ENCODE peak calls at places on chromosomes 13 and 19, in six cellular contexts. One of them, this sample, is unnamed.

GRCh38 chr13:83780201-83780600 is 102.1 kb downstream of the SLITRK1 start:
- DNase-seq in HCT116: peak; percentile 0
- DNase-seq in aorta: no peak
- DNase-seq in right lobe of liver: no peak
- DNase-seq in pancreas: no peak
- DNase-seq in cardiac muscle cell: peak; percentile 63
- DNase-seq in this sample: no peak

GRCh38 chr13:35764359-35765015 is 288.0 kb upstream of the MAB21L1 start:
- DNase-seq in right lobe of liver: no peak
- DNase-seq in HCT116: no peak
- DNase-seq in pancreas: no peak
- DNase-seq in aorta: no peak
- DNase-seq in cardiac muscle cell: no peak
- DNase-seq in this sample: no peak

GRCh38 chr13:33057019-33057785 is 41.0 kb downstream of the KL start:
- DNase-seq in aorta: no peak
- DNase-seq in cardiac muscle cell: peak; percentile 29
- DNase-seq in right lobe of liver: no peak
- DNase-seq in HCT116: no peak
- DNase-seq in pancreas: no peak
- DNase-seq in this sample: no peak

GRCh38 chr19:33192010-33192409 is 2.1 kb upstream of the LRP3 start:
- DNase-seq in right lobe of liver: no peak
- DNase-seq in aorta: peak; percentile 50
- DNase-seq in cardiac muscle cell: no peak
- DNase-seq in pancreas: peak; percentile 28
- DNase-seq in HCT116: no peak
- DNase-seq in this sample: no peak

GRCh38 chr19:42657551-42657950 is 62.8 kb upstream of the CEACAM8 start:
- DNase-seq in HCT116: no peak
- DNase-seq in right lobe of liver: no peak
- DNase-seq in aorta: no peak
- DNase-seq in pancreas: no peak
- DNase-seq in cardiac muscle cell: peak; percentile 21
- DNase-seq in this sample: no peak

GRCh38 chr13:104466016-104466415 is 1399.8 kb upstream of the SLC10A2 start:
- DNase-seq in cardiac muscle cell: no peak
- DNase-seq in pancreas: no peak
- DNase-seq in HCT116: no peak
- DNase-seq in right lobe of liver: no peak
- DNase-seq in aorta: no peak
- DNase-seq in this sample: no peak

GRCh38 chr13:26300140-26300539 is 46.2 kb downstream of the CDK8 start:
- DNase-seq in HCT116: peak; percentile 19
- DNase-seq in pancreas: no peak
- DNase-seq in aorta: no peak
- DNase-seq in cardiac muscle cell: peak; percentile 64
- DNase-seq in right lobe of liver: no peak
- DNase-seq in this sample: no peak

GRCh38 chr13:35143123-35143522 is 201.1 kb downstream of the NBEA start:
- DNase-seq in HCT116: no peak
- DNase-seq in aorta: no peak
- DNase-seq in pancreas: no peak
- DNase-seq in cardiac muscle cell: no peak
- DNase-seq in right lobe of liver: no peak
- DNase-seq in this sample: no peak

GRCh38 chr19:13823901-13824300 is 28.7 kb downstream of the ZSWIM4 start:
- DNase-seq in pancreas: no peak
- DNase-seq in cardiac muscle cell: no peak
- DNase-seq in aorta: no peak
- DNase-seq in right lobe of liver: no peak
- DNase-seq in HCT116: no peak
- DNase-seq in this sample: no peak

GRCh38 chr19:1455002-1455335 is 5.0 kb downstream of the APC2 start:
- DNase-seq in pancreas: peak; percentile 64
- DNase-seq in aorta: no peak
- DNase-seq in cardiac muscle cell: no peak
- DNase-seq in HCT116: no peak
- DNase-seq in right lobe of liver: no peak
- DNase-seq in this sample: no peak

GRCh38 chr13:57345526-57345925 is 178.5 kb downstream of the PRR20E start:
- DNase-seq in aorta: no peak
- DNase-seq in cardiac muscle cell: no peak
- DNase-seq in pancreas: no peak
- DNase-seq in right lobe of liver: no peak
- DNase-seq in HCT116: no peak
- DNase-seq in this sample: no peak

GRCh38 chr19:3987619-3988371 is 2.5 kb upstream of the EEF2 start:
- DNase-seq in pancreas: peak; percentile 91
- DNase-seq in right lobe of liver: peak; percentile 91
- DNase-seq in cardiac muscle cell: peak; percentile 86
- DNase-seq in HCT116: peak; percentile 79
- DNase-seq in aorta: peak; percentile 95
- DNase-seq in this sample: peak; percentile 79

GRCh38 chr19:30391554-30392551 is 19.7 kb downstream of the ZNF536 start:
- DNase-seq in right lobe of liver: no peak
- DNase-seq in aorta: no peak
- DNase-seq in HCT116: no peak
- DNase-seq in cardiac muscle cell: peak; percentile 1
- DNase-seq in pancreas: no peak
- DNase-seq in this sample: no peak

GRCh38 chr19:10052602-10053360 is 33.3 kb upstream of the SHFL start:
- DNase-seq in pancreas: no peak
- DNase-seq in right lobe of liver: no peak
- DNase-seq in HCT116: no peak
- DNase-seq in cardiac muscle cell: no peak
- DNase-seq in aorta: no peak
- DNase-seq in this sample: no peak

GRCh38 chr13:27744861-27745260 is 47.4 kb upstream of the GSX1 start:
- DNase-seq in aorta: no peak
- DNase-seq in pancreas: no peak
- DNase-seq in HCT116: no peak
- DNase-seq in right lobe of liver: no peak
- DNase-seq in cardiac muscle cell: no peak
- DNase-seq in this sample: no peak

GRCh38 chr19:10501971-10502523 is 1.1 kb downstream of the KEAP1 start:
- DNase-seq in HCT116: no peak
- DNase-seq in pancreas: peak; percentile 90
- DNase-seq in cardiac muscle cell: peak; percentile 44
- DNase-seq in aorta: peak; percentile 90
- DNase-seq in right lobe of liver: peak; percentile 98
- DNase-seq in this sample: peak; percentile 83

GRCh38 chr19:291561-292280 is 518 bp upstream of the PLPP2 start:
- DNase-seq in HCT116: no peak
- DNase-seq in cardiac muscle cell: no peak
- DNase-seq in pancreas: peak; percentile 68
- DNase-seq in right lobe of liver: no peak
- DNase-seq in aorta: peak; percentile 72
- DNase-seq in this sample: no peak

GRCh38 chr19:288911-289310 is 2.3 kb downstream of the PLPP2 start:
- DNase-seq in aorta: peak; percentile 56
- DNase-seq in HCT116: no peak
- DNase-seq in pancreas: no peak
- DNase-seq in right lobe of liver: no peak
- DNase-seq in cardiac muscle cell: no peak
- DNase-seq in this sample: no peak

GRCh38 chr19:292281-292884 is 1.2 kb upstream of the PLPP2 start:
- DNase-seq in HCT116: no peak
- DNase-seq in right lobe of liver: peak; percentile 48
- DNase-seq in cardiac muscle cell: no peak
- DNase-seq in pancreas: no peak
- DNase-seq in aorta: peak; percentile 51
- DNase-seq in this sample: no peak

GRCh38 chr19:289651-290538 is 1.3 kb downstream of the PLPP2 start:
- DNase-seq in HCT116: peak; percentile 74
- DNase-seq in cardiac muscle cell: peak; percentile 31
- DNase-seq in aorta: peak; percentile 61
- DNase-seq in pancreas: peak; percentile 63
- DNase-seq in right lobe of liver: no peak
- DNase-seq in this sample: peak; percentile 64

GRCh38 chr19:290539-291521 is at the start of gene PLPP2:
- DNase-seq in right lobe of liver: peak; percentile 58
- DNase-seq in aorta: peak; percentile 72
- DNase-seq in cardiac muscle cell: peak; percentile 38
- DNase-seq in pancreas: peak; percentile 80
- DNase-seq in HCT116: no peak
- DNase-seq in this sample: peak; percentile 88
- H3K27ac ChIP-seq in right lobe of liver: no peak within 1 kb of the TSS
- H3K27ac ChIP-seq in aorta: no peak within 1 kb of the TSS
- H3K27ac ChIP-seq in cardiac muscle cell: no peak within 1 kb of the TSS
- H3K27ac ChIP-seq in pancreas: peak within 1 kb of the TSS; percentile 88
- H3K27ac ChIP-seq in HCT116: peak within 1 kb of the TSS; percentile 99
- H3K27ac ChIP-seq in this sample: peak within 1 kb of the TSS; percentile 83

DNA sequence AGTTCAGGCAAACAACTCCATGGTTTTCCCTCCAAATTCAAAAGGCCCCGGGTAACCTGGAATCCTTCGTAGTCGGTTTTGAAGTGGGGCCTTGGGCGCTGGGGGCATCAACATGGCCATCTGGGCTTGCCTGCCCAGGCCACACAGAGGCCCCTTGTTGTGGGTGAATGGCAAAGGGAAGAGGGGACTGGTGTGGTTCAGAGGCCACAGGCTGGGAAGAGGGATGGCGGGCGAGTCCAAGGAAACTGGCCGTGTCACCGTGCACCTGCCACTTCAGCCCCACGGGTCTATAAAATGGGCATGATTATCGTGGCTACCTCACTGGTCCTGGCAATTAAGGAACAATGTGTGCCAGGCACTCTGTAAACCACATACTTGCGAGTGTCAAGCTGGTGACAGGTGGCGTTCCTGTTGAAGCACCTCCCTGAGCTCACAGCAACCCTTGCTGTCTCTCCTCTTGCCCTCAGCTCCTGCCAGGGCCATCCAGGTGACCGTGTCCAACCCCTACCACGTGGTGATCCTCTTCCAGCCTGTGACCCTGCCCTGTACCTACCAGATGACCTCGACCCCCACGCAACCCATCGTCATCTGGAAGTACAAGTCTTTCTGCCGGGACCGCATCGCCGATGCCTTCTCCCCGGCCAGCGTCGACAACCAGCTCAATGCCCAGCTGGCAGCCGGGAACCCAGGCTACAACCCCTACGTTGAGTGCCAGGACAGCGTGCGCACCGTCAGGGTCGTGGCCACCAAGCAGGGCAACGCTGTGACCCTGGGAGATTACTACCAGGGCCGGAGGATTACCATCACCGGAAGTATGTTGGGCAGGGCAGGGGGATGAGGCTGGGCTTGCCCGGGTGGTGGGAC is 1.3 kb downstream of the LSR start:
- DNase-seq in aorta: peak; percentile 69
- DNase-seq in right lobe of liver: peak; percentile 74
- DNase-seq in pancreas: no peak
- DNase-seq in HCT116: no peak
- DNase-seq in cardiac muscle cell: no peak
- DNase-seq in this sample: no peak
- H3K27ac ChIP-seq in aorta: no peak overlapping the region
- H3K27ac ChIP-seq in right lobe of liver: no peak overlapping the region
- H3K27ac ChIP-seq in pancreas: peak overlapping the region; percentile 98
- H3K27ac ChIP-seq in HCT116: peak overlapping the region; percentile 98
- H3K27ac ChIP-seq in cardiac muscle cell: no peak overlapping the region
- H3K27ac ChIP-seq in this sample: peak overlapping the region; percentile 86

DNA sequence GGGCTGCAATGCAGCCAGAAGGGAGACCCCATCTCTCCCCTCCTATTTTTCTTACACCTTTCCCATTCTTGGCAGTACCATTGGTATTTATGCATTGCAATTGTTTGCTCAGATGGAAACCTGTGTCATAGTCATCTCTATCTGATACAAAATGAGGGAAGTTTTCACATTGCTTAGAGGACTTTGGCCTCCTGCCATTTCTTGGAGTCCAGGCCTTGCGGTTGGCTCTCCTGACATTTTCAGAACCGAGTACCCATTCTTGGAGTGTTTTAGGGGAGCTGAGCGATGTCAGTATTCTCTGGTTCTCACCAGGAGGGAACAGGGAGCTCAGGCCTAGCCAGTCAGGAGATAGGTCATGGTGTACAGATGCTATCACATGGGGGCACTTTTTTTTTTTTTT is 1.5 kb downstream of the SIN3B start:
- DNase-seq in cardiac muscle cell: peak; percentile 61
- DNase-seq in right lobe of liver: no peak
- DNase-seq in HCT116: no peak
- DNase-seq in pancreas: no peak
- DNase-seq in aorta: no peak
- DNase-seq in this sample: no peak
- H3K27ac ChIP-seq in cardiac muscle cell: no peak overlapping the region
- H3K27ac ChIP-seq in right lobe of liver: no peak overlapping the region
- H3K27ac ChIP-seq in HCT116: no peak overlapping the region
- H3K27ac ChIP-seq in pancreas: no peak overlapping the region
- H3K27ac ChIP-seq in aorta: no peak overlapping the region
- H3K27ac ChIP-seq in this sample: no peak overlapping the region

GRCh38 chr19:49801966-49802661 is 11.0 kb downstream of the FUZ start:
- DNase-seq in cardiac muscle cell: peak; percentile 93
- DNase-seq in right lobe of liver: peak; percentile 74
- DNase-seq in pancreas: peak; percentile 88
- DNase-seq in HCT116: no peak
- DNase-seq in aorta: peak; percentile 96
- DNase-seq in this sample: peak; percentile 86

GRCh38 chr19:49800771-49801170 is 12.3 kb downstream of the FUZ start:
- DNase-seq in HCT116: no peak
- DNase-seq in pancreas: no peak
- DNase-seq in right lobe of liver: no peak
- DNase-seq in cardiac muscle cell: no peak
- DNase-seq in aorta: no peak
- DNase-seq in this sample: no peak

GRCh38 chr19:49801401-49801888 is 11.6 kb downstream of the FUZ start:
- DNase-seq in aorta: no peak
- DNase-seq in pancreas: no peak
- DNase-seq in right lobe of liver: no peak
- DNase-seq in cardiac muscle cell: no peak
- DNase-seq in HCT116: no peak
- DNase-seq in this sample: no peak

GRCh38 chr19:49803529-49803856 is 9.6 kb downstream of the FUZ start:
- DNase-seq in aorta: no peak
- DNase-seq in cardiac muscle cell: no peak
- DNase-seq in HCT116: no peak
- DNase-seq in pancreas: no peak
- DNase-seq in right lobe of liver: no peak
- DNase-seq in this sample: no peak

DNA sequence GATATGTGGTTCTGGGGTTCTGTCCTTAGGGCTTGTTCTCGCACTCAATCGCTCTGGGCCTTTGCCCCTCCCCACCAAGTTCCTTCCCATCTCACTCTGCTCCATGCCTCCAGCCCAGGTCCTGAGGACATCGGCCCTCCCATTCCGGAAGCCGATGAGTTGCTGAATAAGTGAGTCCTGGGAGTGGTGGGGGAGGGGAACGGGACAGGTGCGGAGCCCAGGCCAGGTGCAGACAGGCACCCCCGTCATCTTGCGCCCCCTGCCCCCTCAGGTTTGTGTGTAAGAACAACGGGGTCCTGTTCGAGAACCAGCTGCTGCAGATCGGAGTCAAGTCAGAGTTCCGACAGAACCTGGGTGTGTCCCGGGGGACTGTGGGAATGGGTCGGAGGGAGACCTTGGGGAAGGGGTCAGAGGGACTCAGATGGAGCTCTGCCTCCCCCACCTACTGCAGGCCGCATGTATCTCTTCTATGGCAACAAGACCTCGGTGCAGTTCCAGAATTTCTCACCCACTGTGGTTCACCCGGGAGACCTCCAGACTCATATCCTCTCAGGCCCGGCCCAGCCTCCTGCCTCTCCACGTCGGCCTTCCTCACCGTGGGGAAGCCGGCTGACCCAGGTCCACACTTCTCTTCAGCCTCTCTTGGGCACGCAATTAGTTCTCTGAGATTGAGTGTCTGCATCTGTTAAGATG is 10.1 kb downstream of the FUZ start:
- DNase-seq in cardiac muscle cell: no peak
- DNase-seq in pancreas: no peak
- DNase-seq in right lobe of liver: no peak
- DNase-seq in HCT116: no peak
- DNase-seq in aorta: no peak
- DNase-seq in this sample: no peak
- H3K27ac ChIP-seq in cardiac muscle cell: no peak overlapping the region
- H3K27ac ChIP-seq in pancreas: no peak overlapping the region
- H3K27ac ChIP-seq in right lobe of liver: no peak overlapping the region
- H3K27ac ChIP-seq in HCT116: no peak overlapping the region
- H3K27ac ChIP-seq in aorta: no peak overlapping the region
- H3K27ac ChIP-seq in this sample: no peak overlapping the region

This sample was measured in prostate gland.